ENCODE peak calls at places on chromosomes 4 and X, in six cellular contexts. One of them, this sample, is unnamed.

GRCh38 chr4:89807441-89808140 is 29.4 kb downstream of the SNCA start:
- DNase-seq in hypothalamus: no peak
- DNase-seq in activated CD4-positive, alpha-beta T cell treated with anti-CD3 and anti-CD28 coated beads, Interleukin-2, amount 10 ng/mL, durations not matched to agents 7 days and 5 days: no peak
- DNase-seq in Calu3: no peak
- DNase-seq in retina: no peak
- DNase-seq in IMR-90: no peak
- DNase-seq in this sample: no peak

GRCh38 chr4:173017802-173018201 is 150.8 kb upstream of the GALNT7 start:
- DNase-seq in hypothalamus: no peak
- DNase-seq in activated CD4-positive, alpha-beta T cell treated with anti-CD3 and anti-CD28 coated beads, Interleukin-2, amount 10 ng/mL, durations not matched to agents 7 days and 5 days: no peak
- DNase-seq in Calu3: no peak
- DNase-seq in retina: no peak
- DNase-seq in IMR-90: no peak
- DNase-seq in this sample: no peak

GRCh38 chr4:179465131-179465797 is 2023.0 kb upstream of the AGA start:
- DNase-seq in hypothalamus: no peak
- DNase-seq in activated CD4-positive, alpha-beta T cell treated with anti-CD3 and anti-CD28 coated beads, Interleukin-2, amount 10 ng/mL, durations not matched to agents 7 days and 5 days: no peak
- DNase-seq in Calu3: peak; percentile 21
- DNase-seq in retina: no peak
- DNase-seq in IMR-90: peak; percentile 34
- DNase-seq in this sample: no peak

GRCh38 chr4:26692014-26692726 is 108.3 kb downstream of the TBC1D19 start:
- DNase-seq in hypothalamus: no peak
- DNase-seq in activated CD4-positive, alpha-beta T cell treated with anti-CD3 and anti-CD28 coated beads, Interleukin-2, amount 10 ng/mL, durations not matched to agents 7 days and 5 days: no peak
- DNase-seq in Calu3: no peak
- DNase-seq in retina: no peak
- DNase-seq in IMR-90: peak; percentile 22
- DNase-seq in this sample: no peak

GRCh38 chr4:79249879-79250503 is 75.9 kb downstream of the NAA11 start:
- DNase-seq in hypothalamus: no peak
- DNase-seq in activated CD4-positive, alpha-beta T cell treated with anti-CD3 and anti-CD28 coated beads, Interleukin-2, amount 10 ng/mL, durations not matched to agents 7 days and 5 days: no peak
- DNase-seq in Calu3: no peak
- DNase-seq in retina: no peak
- DNase-seq in IMR-90: no peak
- DNase-seq in this sample: no peak

GRCh38 chr4:1939664-1940509 is 68.7 kb downstream of the NSD2 start:
- DNase-seq in hypothalamus: no peak
- DNase-seq in activated CD4-positive, alpha-beta T cell treated with anti-CD3 and anti-CD28 coated beads, Interleukin-2, amount 10 ng/mL, durations not matched to agents 7 days and 5 days: no peak
- DNase-seq in Calu3: peak; percentile 30
- DNase-seq in retina: no peak
- DNase-seq in IMR-90: peak; percentile 95
- DNase-seq in this sample: no peak

GRCh38 chr4:87220094-87220831 is at the start of gene KLHL8:
- DNase-seq in hypothalamus: peak; percentile 88
- DNase-seq in activated CD4-positive, alpha-beta T cell treated with anti-CD3 and anti-CD28 coated beads, Interleukin-2, amount 10 ng/mL, durations not matched to agents 7 days and 5 days: peak; percentile 84
- DNase-seq in Calu3: peak; percentile 87
- DNase-seq in retina: peak; percentile 93
- DNase-seq in IMR-90: peak; percentile 73
- DNase-seq in this sample: peak; percentile 88

GRCh38 chr4:183136880-183137279 is 37.8 kb downstream of the WWC2 start:
- DNase-seq in hypothalamus: no peak
- DNase-seq in activated CD4-positive, alpha-beta T cell treated with anti-CD3 and anti-CD28 coated beads, Interleukin-2, amount 10 ng/mL, durations not matched to agents 7 days and 5 days: no peak
- DNase-seq in Calu3: no peak
- DNase-seq in retina: no peak
- DNase-seq in IMR-90: peak; percentile 81
- DNase-seq in this sample: no peak

GRCh38 chr4:156298230-156298629 is 344.6 kb upstream of the CTSO start:
- DNase-seq in hypothalamus: no peak
- DNase-seq in activated CD4-positive, alpha-beta T cell treated with anti-CD3 and anti-CD28 coated beads, Interleukin-2, amount 10 ng/mL, durations not matched to agents 7 days and 5 days: no peak
- DNase-seq in Calu3: no peak
- DNase-seq in retina: peak; percentile 49
- DNase-seq in IMR-90: peak; percentile 97
- DNase-seq in this sample: no peak

GRCh38 chr4:93633721-93634120 is 194.8 kb upstream of the ATOH1 start:
- DNase-seq in hypothalamus: no peak
- DNase-seq in activated CD4-positive, alpha-beta T cell treated with anti-CD3 and anti-CD28 coated beads, Interleukin-2, amount 10 ng/mL, durations not matched to agents 7 days and 5 days: no peak
- DNase-seq in Calu3: no peak
- DNase-seq in retina: no peak
- DNase-seq in IMR-90: no peak
- DNase-seq in this sample: no peak

GRCh38 chr4:152512483-152512882 is 23.4 kb downstream of the FBXW7 start:
- DNase-seq in hypothalamus: no peak
- DNase-seq in activated CD4-positive, alpha-beta T cell treated with anti-CD3 and anti-CD28 coated beads, Interleukin-2, amount 10 ng/mL, durations not matched to agents 7 days and 5 days: no peak
- DNase-seq in Calu3: no peak
- DNase-seq in retina: no peak
- DNase-seq in IMR-90: no peak
- DNase-seq in this sample: no peak

GRCh38 chr4:41174444-41174843 is 39.9 kb downstream of the APBB2 start:
- DNase-seq in hypothalamus: no peak
- DNase-seq in activated CD4-positive, alpha-beta T cell treated with anti-CD3 and anti-CD28 coated beads, Interleukin-2, amount 10 ng/mL, durations not matched to agents 7 days and 5 days: no peak
- DNase-seq in Calu3: no peak
- DNase-seq in retina: no peak
- DNase-seq in IMR-90: peak; percentile 54
- DNase-seq in this sample: no peak

GRCh38 chr4:118557298-118557851 is 127.8 kb upstream of the METTL14 start:
- DNase-seq in hypothalamus: no peak
- DNase-seq in activated CD4-positive, alpha-beta T cell treated with anti-CD3 and anti-CD28 coated beads, Interleukin-2, amount 10 ng/mL, durations not matched to agents 7 days and 5 days: no peak
- DNase-seq in Calu3: peak; percentile 39
- DNase-seq in retina: no peak
- DNase-seq in IMR-90: peak; percentile 62
- DNase-seq in this sample: no peak

GRCh38 chr4:1201851-1202525 is 29.6 kb upstream of the SPON2 start:
- DNase-seq in hypothalamus: no peak
- DNase-seq in activated CD4-positive, alpha-beta T cell treated with anti-CD3 and anti-CD28 coated beads, Interleukin-2, amount 10 ng/mL, durations not matched to agents 7 days and 5 days: peak; percentile 92
- DNase-seq in Calu3: no peak
- DNase-seq in retina: no peak
- DNase-seq in IMR-90: peak; percentile 95
- DNase-seq in this sample: no peak

GRCh38 chr4:26860157-26860921 is at the start of gene STIM2:
- DNase-seq in hypothalamus: peak; percentile 97
- DNase-seq in activated CD4-positive, alpha-beta T cell treated with anti-CD3 and anti-CD28 coated beads, Interleukin-2, amount 10 ng/mL, durations not matched to agents 7 days and 5 days: peak; percentile 96
- DNase-seq in Calu3: peak; percentile 96
- DNase-seq in retina: peak; percentile 96
- DNase-seq in IMR-90: peak; percentile 96
- DNase-seq in this sample: peak; percentile 98

GRCh38 chr4:119284876-119285611 is 36.9 kb downstream of the FABP2 start:
- DNase-seq in hypothalamus: no peak
- DNase-seq in activated CD4-positive, alpha-beta T cell treated with anti-CD3 and anti-CD28 coated beads, Interleukin-2, amount 10 ng/mL, durations not matched to agents 7 days and 5 days: no peak
- DNase-seq in Calu3: no peak
- DNase-seq in retina: no peak
- DNase-seq in IMR-90: peak; percentile 34
- DNase-seq in this sample: no peak

GRCh38 chrX:31178769-31179125 is 106.9 kb upstream of the FTHL17 start:
- DNase-seq in hypothalamus: no peak
- DNase-seq in activated CD4-positive, alpha-beta T cell treated with anti-CD3 and anti-CD28 coated beads, Interleukin-2, amount 10 ng/mL, durations not matched to agents 7 days and 5 days: no peak
- DNase-seq in Calu3: no peak
- DNase-seq in retina: no peak
- DNase-seq in IMR-90: no peak
- DNase-seq in this sample: no peak

GRCh38 chrX:41922694-41923171 is 621 bp downstream of the CASK start:
- DNase-seq in hypothalamus: peak; percentile 3
- DNase-seq in activated CD4-positive, alpha-beta T cell treated with anti-CD3 and anti-CD28 coated beads, Interleukin-2, amount 10 ng/mL, durations not matched to agents 7 days and 5 days: peak; percentile 26
- DNase-seq in Calu3: peak; percentile 40
- DNase-seq in retina: peak; percentile 69
- DNase-seq in IMR-90: no peak
- DNase-seq in this sample: no peak

GRCh38 chrX:136047969-136048368 is 62.7 kb downstream of the SLC9A6 start:
- DNase-seq in hypothalamus: no peak
- DNase-seq in activated CD4-positive, alpha-beta T cell treated with anti-CD3 and anti-CD28 coated beads, Interleukin-2, amount 10 ng/mL, durations not matched to agents 7 days and 5 days: no peak
- DNase-seq in Calu3: no peak
- DNase-seq in retina: no peak
- DNase-seq in IMR-90: peak; percentile 55
- DNase-seq in this sample: no peak

GRCh38 chr4:166594326-166594946 is 639.9 kb downstream of the SPOCK3 start:
- DNase-seq in hypothalamus: no peak
- DNase-seq in activated CD4-positive, alpha-beta T cell treated with anti-CD3 and anti-CD28 coated beads, Interleukin-2, amount 10 ng/mL, durations not matched to agents 7 days and 5 days: no peak
- DNase-seq in Calu3: peak; percentile 41
- DNase-seq in retina: peak; percentile 26
- DNase-seq in IMR-90: no peak
- DNase-seq in this sample: no peak

GRCh38 chrX:121208563-121208962 is 161.2 kb downstream of the GLUD2 start:
- DNase-seq in hypothalamus: no peak
- DNase-seq in activated CD4-positive, alpha-beta T cell treated with anti-CD3 and anti-CD28 coated beads, Interleukin-2, amount 10 ng/mL, durations not matched to agents 7 days and 5 days: no peak
- DNase-seq in Calu3: no peak
- DNase-seq in retina: no peak
- DNase-seq in IMR-90: no peak
- DNase-seq in this sample: no peak

GRCh38 chr4:111492501-111492900 is 652.8 kb upstream of the FAM241A start:
- DNase-seq in hypothalamus: no peak
- DNase-seq in activated CD4-positive, alpha-beta T cell treated with anti-CD3 and anti-CD28 coated beads, Interleukin-2, amount 10 ng/mL, durations not matched to agents 7 days and 5 days: no peak
- DNase-seq in Calu3: no peak
- DNase-seq in retina: no peak
- DNase-seq in IMR-90: no peak
- DNase-seq in this sample: no peak

GRCh38 chr4:83658806-83659205 is 122.9 kb downstream of the GPAT3 start:
- DNase-seq in hypothalamus: no peak
- DNase-seq in activated CD4-positive, alpha-beta T cell treated with anti-CD3 and anti-CD28 coated beads, Interleukin-2, amount 10 ng/mL, durations not matched to agents 7 days and 5 days: no peak
- DNase-seq in Calu3: no peak
- DNase-seq in retina: peak; percentile 22
- DNase-seq in IMR-90: no peak
- DNase-seq in this sample: no peak

GRCh38 chrX:135974279-135974856 is 580 bp upstream of the MMGT1 start:
- DNase-seq in hypothalamus: peak; percentile 92
- DNase-seq in activated CD4-positive, alpha-beta T cell treated with anti-CD3 and anti-CD28 coated beads, Interleukin-2, amount 10 ng/mL, durations not matched to agents 7 days and 5 days: peak; percentile 69
- DNase-seq in Calu3: peak; percentile 58
- DNase-seq in retina: peak; percentile 24
- DNase-seq in IMR-90: peak; percentile 52
- DNase-seq in this sample: peak; percentile 52

GRCh38 chr4:6180841-6181631 is 19.3 kb downstream of the JAKMIP1 start:
- DNase-seq in hypothalamus: no peak
- DNase-seq in activated CD4-positive, alpha-beta T cell treated with anti-CD3 and anti-CD28 coated beads, Interleukin-2, amount 10 ng/mL, durations not matched to agents 7 days and 5 days: peak; percentile 77
- DNase-seq in Calu3: no peak
- DNase-seq in retina: no peak
- DNase-seq in IMR-90: no peak
- DNase-seq in this sample: no peak

GRCh38 chr4:75940692-75941253 is at the start of gene NAAA:
- DNase-seq in hypothalamus: peak; percentile 76
- DNase-seq in activated CD4-positive, alpha-beta T cell treated with anti-CD3 and anti-CD28 coated beads, Interleukin-2, amount 10 ng/mL, durations not matched to agents 7 days and 5 days: peak; percentile 80
- DNase-seq in Calu3: peak; percentile 71
- DNase-seq in retina: peak; percentile 92
- DNase-seq in IMR-90: peak; percentile 65
- DNase-seq in this sample: peak; percentile 7

GRCh38 chr4:39319678-39320077 is 46.5 kb downstream of the RFC1 start:
- DNase-seq in hypothalamus: no peak
- DNase-seq in activated CD4-positive, alpha-beta T cell treated with anti-CD3 and anti-CD28 coated beads, Interleukin-2, amount 10 ng/mL, durations not matched to agents 7 days and 5 days: no peak
- DNase-seq in Calu3: peak; percentile 11
- DNase-seq in retina: no peak
- DNase-seq in IMR-90: peak; percentile 90
- DNase-seq in this sample: no peak

GRCh38 chrX:72644946-72645345 is 69.2 kb downstream of the PHKA1 start:
- DNase-seq in hypothalamus: no peak
- DNase-seq in activated CD4-positive, alpha-beta T cell treated with anti-CD3 and anti-CD28 coated beads, Interleukin-2, amount 10 ng/mL, durations not matched to agents 7 days and 5 days: no peak
- DNase-seq in Calu3: no peak
- DNase-seq in retina: no peak
- DNase-seq in IMR-90: no peak
- DNase-seq in this sample: no peak

GRCh38 chr4:125358453-125358852 is 43.7 kb downstream of the FAT4 start:
- DNase-seq in hypothalamus: no peak
- DNase-seq in activated CD4-positive, alpha-beta T cell treated with anti-CD3 and anti-CD28 coated beads, Interleukin-2, amount 10 ng/mL, durations not matched to agents 7 days and 5 days: no peak
- DNase-seq in Calu3: no peak
- DNase-seq in retina: no peak
- DNase-seq in IMR-90: no peak
- DNase-seq in this sample: no peak

GRCh38 chr4:173834151-173834550 is 304.1 kb upstream of the HAND2 start:
- DNase-seq in hypothalamus: no peak
- DNase-seq in activated CD4-positive, alpha-beta T cell treated with anti-CD3 and anti-CD28 coated beads, Interleukin-2, amount 10 ng/mL, durations not matched to agents 7 days and 5 days: no peak
- DNase-seq in Calu3: no peak
- DNase-seq in retina: no peak
- DNase-seq in IMR-90: peak; percentile 7
- DNase-seq in this sample: no peak

GRCh38 chr4:188015025-188015778 is 19.6 kb downstream of the ZFP42 start:
- DNase-seq in hypothalamus: no peak
- DNase-seq in activated CD4-positive, alpha-beta T cell treated with anti-CD3 and anti-CD28 coated beads, Interleukin-2, amount 10 ng/mL, durations not matched to agents 7 days and 5 days: no peak
- DNase-seq in Calu3: no peak
- DNase-seq in retina: no peak
- DNase-seq in IMR-90: no peak
- DNase-seq in this sample: no peak

GRCh38 chrX:24002167-24002566 is 24.8 kb downstream of the KLHL15 start:
- DNase-seq in hypothalamus: no peak
- DNase-seq in activated CD4-positive, alpha-beta T cell treated with anti-CD3 and anti-CD28 coated beads, Interleukin-2, amount 10 ng/mL, durations not matched to agents 7 days and 5 days: no peak
- DNase-seq in Calu3: no peak
- DNase-seq in retina: no peak
- DNase-seq in IMR-90: no peak
- DNase-seq in this sample: no peak

GRCh38 chr4:9898596-9899345 is 117.3 kb downstream of the DRD5 start:
- DNase-seq in hypothalamus: peak; percentile 18
- DNase-seq in activated CD4-positive, alpha-beta T cell treated with anti-CD3 and anti-CD28 coated beads, Interleukin-2, amount 10 ng/mL, durations not matched to agents 7 days and 5 days: no peak
- DNase-seq in Calu3: peak; percentile 18
- DNase-seq in retina: no peak
- DNase-seq in IMR-90: peak; percentile 16
- DNase-seq in this sample: no peak

GRCh38 chr4:107183155-107183774 is 147.2 kb upstream of the DKK2 start:
- DNase-seq in hypothalamus: no peak
- DNase-seq in activated CD4-positive, alpha-beta T cell treated with anti-CD3 and anti-CD28 coated beads, Interleukin-2, amount 10 ng/mL, durations not matched to agents 7 days and 5 days: peak; percentile 10
- DNase-seq in Calu3: peak; percentile 23
- DNase-seq in retina: peak; percentile 49
- DNase-seq in IMR-90: peak; percentile 58
- DNase-seq in this sample: peak; percentile 2

This sample was measured in caudate nucleus.